ENCODE peak calls at places on chromosomes 16 and 17, in seven cellular contexts. V is fibroblast of the conjunctiva; R is activated CD4-positive, alpha-beta T cell treated with anti-CD3 and anti-CD28 coated beads for 48 hours; B is NCI-H1417; Z is uterus; J is AG04449; A is GM12892. K is an unnamed sample.

GRCh38 chr17:75063626-75064025 is 16.6 kb downstream of the KCTD2 start:
- DNase-seq in V (no peak), R (no peak), B (no peak), Z (no peak), J (no peak), A (no peak), K (no peak)

GRCh38 chr17:77375108-77375507 is 234.3 kb downstream of the SEC14L1 start:
- DNase-seq in V (no peak), R (peak), B (no peak), Z (no peak), J (no peak), A (no peak), K (no peak)

GRCh38 chr16:52603015-52603414 is 56.1 kb upstream of the TOX3 start:
- DNase-seq in V (no peak), R (no peak), B (no peak), Z (no peak), J (no peak), A (no peak), K (no peak)

GRCh38 chr17:50276588-50277356 is 2.5 kb downstream of the TMEM92 start:
- DNase-seq in V (no peak), R (no peak), B (peak), Z (no peak), J (no peak), A (no peak), K (no peak)

GRCh38 chr17:11981862-11982261 is 15.4 kb downstream of the ZNF18 start:
- DNase-seq in V (no peak), R (no peak), B (no peak), Z (no peak), J (no peak), A (no peak), K (no peak)

GRCh38 chr16:83019963-83020362 is 393.2 kb downstream of the CDH13 start:
- DNase-seq in V (no peak), R (no peak), B (no peak), Z (no peak), J (no peak), A (no peak), K (no peak)

GRCh38 chr17:80063815-80064585 is 27.6 kb downstream of the CCDC40 start:
- DNase-seq in V (peak), R (no peak), B (no peak), Z (peak), J (no peak), A (no peak), K (no peak)

GRCh38 chr16:68383858-68384257 is 64.5 kb downstream of the SMPD3 start:
- DNase-seq in V (no peak), R (no peak), B (no peak), Z (no peak), J (no peak), A (no peak), K (no peak)

GRCh38 chr17:78680436-78680835 is 101.6 kb downstream of the CYTH1 start:
- DNase-seq in V (no peak), R (no peak), B (no peak), Z (no peak), J (no peak), A (no peak), K (no peak)

GRCh38 chr17:39174907-39175694 is 9.1 kb upstream of the ARL5C start:
- DNase-seq in V (peak), R (peak), B (peak), Z (peak), J (no peak), A (peak), K (no peak)

GRCh38 chr17:28597606-28598383 is 1.0 kb downstream of the SPAG5 start:
- DNase-seq in V (no peak), R (no peak), B (no peak), Z (no peak), J (no peak), A (no peak), K (no peak)

GRCh38 chr17:21419299-21420239 is 43.4 kb downstream of the KCNJ12 start:
- DNase-seq in V (no peak), R (peak), B (no peak), Z (no peak), J (no peak), A (no peak), K (no peak)

GRCh38 chr17:41944943-41945342 is 14.5 kb downstream of the ODAD4 start:
- DNase-seq in V (no peak), R (no peak), B (no peak), Z (no peak), J (no peak), A (no peak), K (no peak)

GRCh38 chr16:70437017-70437581 is 1.8 kb downstream of the ST3GAL2 start:
- DNase-seq in V (peak), R (no peak), B (peak), Z (peak), J (peak), A (no peak), K (no peak)

GRCh38 chr17:81487487-81488275 is 24.9 kb downstream of the ACTG1 start:
- DNase-seq in V (no peak), R (peak), B (peak), Z (peak), J (no peak), A (peak), K (peak)

GRCh38 chr16:78735337-78735736 is 635.9 kb downstream of the WWOX start:
- DNase-seq in V (no peak), R (no peak), B (no peak), Z (no peak), J (no peak), A (no peak), K (no peak)

GRCh38 chr16:75806487-75806886 is 80.2 kb upstream of the CPHXL start:
- DNase-seq in V (no peak), R (no peak), B (no peak), Z (no peak), J (no peak), A (no peak), K (no peak)

GRCh38 chr17:57110152-57110542 is 25.1 kb downstream of the AKAP1 start:
- DNase-seq in V (no peak), R (no peak), B (no peak), Z (peak), J (no peak), A (no peak), K (no peak)

GRCh38 chr16:53083123-53083522 is 28.3 kb downstream of the CHD9 start:
- DNase-seq in V (no peak), R (no peak), B (no peak), Z (no peak), J (no peak), A (no peak), K (no peak)

GRCh38 chr17:8696951-8697745 is 47.5 kb downstream of the CCDC42 start:
- DNase-seq in V (peak), R (no peak), B (no peak), Z (peak), J (peak), A (no peak), K (peak)

GRCh38 chr17:45046536-45047125 is 4.8 kb downstream of the DCAKD start:
- DNase-seq in V (no peak), R (no peak), B (no peak), Z (no peak), J (no peak), A (no peak), K (no peak)

K was measured in amniotic stem cell.